ENCODE peak calls at places on chromosomes 3 and 15, in eight cellular contexts. One of them, this sample, is unnamed.

GRCh38 chr3:108489776-108490175 is 20.6 kb downstream of the MYH15 start:
- DNase-seq in fibroblast of lung: peak
- DNase-seq in BE2C: peak
- DNase-seq in CD4-positive, CD25-positive, alpha-beta regulatory T cell: peak
- DNase-seq in COLO829: peak
- DNase-seq in T1000: no peak
- DNase-seq in dermis blood vessel endothelial cell: peak
- DNase-seq in posterior cingulate gyrus: no peak
- DNase-seq in this sample: peak

GRCh38 chr3:57764794-57765193 is 8.7 kb downstream of the SLMAP start:
- DNase-seq in COLO829: no peak
- DNase-seq in dermis blood vessel endothelial cell: no peak
- DNase-seq in BE2C: no peak
- DNase-seq in CD4-positive, CD25-positive, alpha-beta regulatory T cell: no peak
- DNase-seq in fibroblast of lung: no peak
- DNase-seq in T1000: no peak
- DNase-seq in posterior cingulate gyrus: no peak
- DNase-seq in this sample: no peak

GRCh38 chr3:133295199-133295901 is 104.5 kb upstream of the BFSP2 start:
- DNase-seq in fibroblast of lung: peak
- DNase-seq in CD4-positive, CD25-positive, alpha-beta regulatory T cell: no peak
- DNase-seq in T1000: no peak
- DNase-seq in posterior cingulate gyrus: no peak
- DNase-seq in BE2C: peak
- DNase-seq in dermis blood vessel endothelial cell: no peak
- DNase-seq in COLO829: no peak
- DNase-seq in this sample: no peak

GRCh38 chr3:117261907-117262518 is 552.4 kb downstream of the TUSC7 start:
- DNase-seq in posterior cingulate gyrus: no peak
- DNase-seq in dermis blood vessel endothelial cell: no peak
- DNase-seq in CD4-positive, CD25-positive, alpha-beta regulatory T cell: no peak
- DNase-seq in fibroblast of lung: no peak
- DNase-seq in BE2C: no peak
- DNase-seq in COLO829: no peak
- DNase-seq in T1000: no peak
- DNase-seq in this sample: no peak

GRCh38 chr3:175208316-175208715 is 349.2 kb downstream of the NAALADL2 start:
- DNase-seq in CD4-positive, CD25-positive, alpha-beta regulatory T cell: no peak
- DNase-seq in BE2C: no peak
- DNase-seq in COLO829: peak
- DNase-seq in T1000: no peak
- DNase-seq in fibroblast of lung: peak
- DNase-seq in dermis blood vessel endothelial cell: peak
- DNase-seq in posterior cingulate gyrus: peak
- DNase-seq in this sample: peak

GRCh38 chr3:72086051-72086711 is 301.2 kb upstream of the PROK2 start:
- DNase-seq in BE2C: no peak
- DNase-seq in T1000: no peak
- DNase-seq in CD4-positive, CD25-positive, alpha-beta regulatory T cell: no peak
- DNase-seq in dermis blood vessel endothelial cell: no peak
- DNase-seq in COLO829: no peak
- DNase-seq in fibroblast of lung: peak
- DNase-seq in posterior cingulate gyrus: no peak
- DNase-seq in this sample: no peak

GRCh38 chr3:64533565-64534317 is 154.1 kb downstream of the ADAMTS9 start:
- DNase-seq in T1000: peak
- DNase-seq in dermis blood vessel endothelial cell: peak
- DNase-seq in CD4-positive, CD25-positive, alpha-beta regulatory T cell: no peak
- DNase-seq in fibroblast of lung: peak
- DNase-seq in posterior cingulate gyrus: peak
- DNase-seq in COLO829: peak
- DNase-seq in BE2C: peak
- DNase-seq in this sample: peak

GRCh38 chr3:140203510-140203909 is 268.5 kb downstream of the CLSTN2 start:
- DNase-seq in CD4-positive, CD25-positive, alpha-beta regulatory T cell: no peak
- DNase-seq in BE2C: peak
- DNase-seq in dermis blood vessel endothelial cell: no peak
- DNase-seq in COLO829: no peak
- DNase-seq in posterior cingulate gyrus: no peak
- DNase-seq in T1000: no peak
- DNase-seq in fibroblast of lung: no peak
- DNase-seq in this sample: no peak

GRCh38 chr15:84098604-84099003 is 137.0 kb upstream of the GOLGA6L4 start:
- DNase-seq in BE2C: no peak
- DNase-seq in T1000: no peak
- DNase-seq in posterior cingulate gyrus: no peak
- DNase-seq in COLO829: no peak
- DNase-seq in fibroblast of lung: no peak
- DNase-seq in dermis blood vessel endothelial cell: no peak
- DNase-seq in CD4-positive, CD25-positive, alpha-beta regulatory T cell: no peak
- DNase-seq in this sample: no peak

GRCh38 chr3:191051037-191051436 is 148.0 kb upstream of the OSTN start:
- DNase-seq in fibroblast of lung: peak
- DNase-seq in posterior cingulate gyrus: no peak
- DNase-seq in BE2C: no peak
- DNase-seq in CD4-positive, CD25-positive, alpha-beta regulatory T cell: no peak
- DNase-seq in T1000: no peak
- DNase-seq in dermis blood vessel endothelial cell: peak
- DNase-seq in COLO829: peak
- DNase-seq in this sample: peak

GRCh38 chr3:183734750-183735284 is 37.2 kb downstream of the YEATS2 start:
- DNase-seq in posterior cingulate gyrus: no peak
- DNase-seq in COLO829: no peak
- DNase-seq in dermis blood vessel endothelial cell: peak
- DNase-seq in BE2C: no peak
- DNase-seq in fibroblast of lung: peak
- DNase-seq in CD4-positive, CD25-positive, alpha-beta regulatory T cell: no peak
- DNase-seq in T1000: no peak
- DNase-seq in this sample: no peak

This sample was measured in SK-MEL-5.